ENCODE peak calls at places on chromosome 18, in seven cellular contexts. Y, D, R, K, Q, C and L are unnamed samples.

GRCh38 chr18:37253424-37254255 is 312.0 kb downstream of the CELF4 start:
- DNase-seq in Y (no peak), D (peak; percentile 69), R (no peak), K (peak; percentile 61), Q (no peak), C (no peak), L (no peak)

GRCh38 chr18:67265464-67266245 is 250.9 kb downstream of the DSEL start:
- DNase-seq in Y (no peak), D (peak; percentile 7), R (no peak), K (no peak), Q (no peak), C (no peak), L (no peak)

GRCh38 chr18:43277164-43277600 is at the start of gene SYT4:
- DNase-seq in Y (no peak), D (peak; percentile 9), R (no peak), K (peak; percentile 77), Q (no peak), C (no peak), L (peak; percentile 72)

GRCh38 chr18:32761231-32761785 is 11.5 kb downstream of the KLHL14 start:
- DNase-seq in Y (no peak), D (no peak), R (no peak), K (no peak), Q (no peak), C (no peak), L (no peak)

GRCh38 chr18:63879684-63880083 is 7.8 kb upstream of the SERPINB2 start:
- DNase-seq in Y (no peak), D (no peak), R (no peak), K (no peak), Q (no peak), C (no peak), L (no peak)

GRCh38 chr18:29154196-29154757 is 977.3 kb upstream of the CDH2 start:
- DNase-seq in Y (no peak), D (no peak), R (no peak), K (no peak), Q (no peak), C (no peak), L (no peak)

GRCh38 chr18:12599966-12600365 is 57.9 kb downstream of the SPIRE1 start:
- DNase-seq in Y (no peak), D (no peak), R (no peak), K (no peak), Q (no peak), C (no peak), L (no peak)

GRCh38 chr18:12608292-12608691 is 49.6 kb downstream of the SPIRE1 start:
- DNase-seq in Y (no peak), D (no peak), R (no peak), K (no peak), Q (no peak), C (no peak), L (no peak)

GRCh38 chr18:64966667-64967066 is 784.1 kb upstream of the CDH7 start:
- DNase-seq in Y (no peak), D (peak; percentile 24), R (no peak), K (no peak), Q (no peak), C (no peak), L (no peak)

GRCh38 chr18:56085561-56085960 is 497.6 kb upstream of the TCF4 start:
- DNase-seq in Y (no peak), D (no peak), R (no peak), K (no peak), Q (peak; percentile 65), C (no peak), L (no peak)